ENCODE peak calls at places on chromosomes 6 and 20, in ten cellular contexts. M, Y, Q, R, G, Z, H, L, K and P are unnamed samples.
A peak's percentile ranks its signal among the peaks of the same experiment; 100 is the strongest.

GRCh38 chr20:43463133-43463863 is 5.6 kb downstream of the SRSF6 start:
- DNase-seq in M (no peak), Y (no peak), Q (no peak), R (no peak), G (no peak), Z (no peak), H (no peak), L (no peak), K (no peak), P (no peak)

GRCh38 chr6:29442670-29443184 is 3.6 kb downstream of the OR10C1 start:
- DNase-seq in M (no peak), Y (no peak), Q (no peak), R (no peak), G (no peak), Z (no peak), H (no peak), L (no peak), K (no peak), P (no peak)

GRCh38 chr6:147078602-147079001 is 125.6 kb upstream of the STXBP5 start:
- DNase-seq in M (no peak), Y (no peak), Q (no peak), R (no peak), G (no peak), Z (no peak), H (no peak), L (no peak), K (no peak), P (no peak)

GRCh38 chr20:35174458-35175216 is 2.8 kb downstream of the PROCR start:
- DNase-seq in M (no peak), Y (no peak), Q (no peak), R (no peak), G (no peak), Z (no peak), H (no peak), L (peak; percentile 78), K (no peak), P (no peak)

GRCh38 chr6:27406085-27406484 is 17.5 kb downstream of the ZNF391 start:
- DNase-seq in M (no peak), Y (no peak), Q (no peak), R (no peak), G (no peak), Z (no peak), H (no peak), L (no peak), K (no peak), P (no peak)

GRCh38 chr20:10661261-10661660 is 12.5 kb downstream of the JAG1 start:
- DNase-seq in M (no peak), Y (no peak), Q (no peak), R (no peak), G (no peak), Z (no peak), H (no peak), L (no peak), K (no peak), P (no peak)

GRCh38 chr6:49233483-49233882 is 229.6 kb downstream of the MMUT start:
- DNase-seq in M (no peak), Y (no peak), Q (no peak), R (no peak), G (no peak), Z (no peak), H (no peak), L (no peak), K (no peak), P (no peak)

GRCh38 chr20:9053108-9053507 is 15.8 kb upstream of the PLCB4 start:
- DNase-seq in M (peak; percentile 81), Y (no peak), Q (no peak), R (no peak), G (no peak), Z (no peak), H (no peak), L (no peak), K (no peak), P (no peak)

GRCh38 chr20:12345978-12346377 is 428.3 kb downstream of the BTBD3 start:
- DNase-seq in M (no peak), Y (no peak), Q (no peak), R (no peak), G (no peak), Z (no peak), H (no peak), L (no peak), K (no peak), P (no peak)

GRCh38 chr6:26420607-26421235 is 18.6 kb downstream of the BTN3A1 start:
- DNase-seq in M (peak; percentile 70), Y (peak; percentile 46), Q (peak; percentile 20), R (peak; percentile 59), G (no peak), Z (no peak), H (peak; percentile 40), L (no peak), K (no peak), P (no peak)

GRCh38 chr20:63140683-63141433 is 75.1 kb downstream of the YTHDF1 start:
- DNase-seq in M (no peak), Y (no peak), Q (no peak), R (no peak), G (peak; percentile 31), Z (no peak), H (no peak), L (no peak), K (no peak), P (no peak)

GRCh38 chr6:3625980-3626533 is 125.5 kb downstream of the PXDC1 start:
- DNase-seq in M (no peak), Y (no peak), Q (no peak), R (no peak), G (no peak), Z (no peak), H (no peak), L (no peak), K (no peak), P (no peak)

GRCh38 chr20:51358032-51358724 is 184.3 kb downstream of the NFATC2 start:
- DNase-seq in M (no peak), Y (no peak), Q (no peak), R (no peak), G (no peak), Z (no peak), H (no peak), L (no peak), K (no peak), P (no peak)

GRCh38 chr6:88368071-88368787 is 202.1 kb upstream of the CNR1 start:
- DNase-seq in M (peak; percentile 59), Y (no peak), Q (no peak), R (no peak), G (no peak), Z (no peak), H (no peak), L (no peak), K (no peak), P (no peak)

GRCh38 chr20:13325033-13325432 is 104.0 kb downstream of the ISM1 start:
- DNase-seq in M (peak; percentile 65), Y (no peak), Q (no peak), R (peak; percentile 36), G (no peak), Z (no peak), H (no peak), L (no peak), K (no peak), P (no peak)

GRCh38 chr6:37011656-37012378 is 6.4 kb downstream of the FGD2 start:
- DNase-seq in M (peak; percentile 37), Y (no peak), Q (no peak), R (no peak), G (peak; percentile 40), Z (no peak), H (no peak), L (no peak), K (no peak), P (no peak)

GRCh38 chr6:37311666-37312473 is 41.9 kb upstream of the RNF8 start:
- DNase-seq in M (peak; percentile 45), Y (no peak), Q (no peak), R (no peak), G (no peak), Z (no peak), H (peak; percentile 28), L (no peak), K (no peak), P (no peak)